ENCODE peak calls at places on chromosomes 16 and 17, in eight cellular contexts. One of them, this sample, is unnamed.

GRCh38 chr17:61817452-61817851 is 45.9 kb downstream of the BRIP1 start:
- DNase-seq in T-helper 17 cell: no peak
- DNase-seq in GM13977: no peak
- DNase-seq in effector memory CD8-positive, alpha-beta T cell: no peak
- DNase-seq in glutamatergic neuron: no peak
- DNase-seq in left ventricle myocardium inferior: no peak
- DNase-seq in fibroblast of the aortic adventitia: no peak
- DNase-seq in globus pallidus: no peak
- DNase-seq in this sample: no peak

GRCh38 chr17:81332118-81332834 is 37.2 kb upstream of the SLC38A10 start:
- DNase-seq in T-helper 17 cell: no peak
- DNase-seq in GM13977: no peak
- DNase-seq in effector memory CD8-positive, alpha-beta T cell: no peak
- DNase-seq in glutamatergic neuron: no peak
- DNase-seq in left ventricle myocardium inferior: no peak
- DNase-seq in fibroblast of the aortic adventitia: no peak
- DNase-seq in globus pallidus: no peak
- DNase-seq in this sample: no peak

GRCh38 chr17:15289285-15290185 is 24.4 kb upstream of the PMP22 start:
- DNase-seq in T-helper 17 cell: no peak
- DNase-seq in GM13977: no peak
- DNase-seq in effector memory CD8-positive, alpha-beta T cell: no peak
- DNase-seq in glutamatergic neuron: no peak
- DNase-seq in left ventricle myocardium inferior: no peak
- DNase-seq in fibroblast of the aortic adventitia: peak; percentile 39
- DNase-seq in globus pallidus: no peak
- DNase-seq in this sample: no peak

GRCh38 chr17:45050680-45051059 is 762 bp downstream of the DCAKD start:
- DNase-seq in T-helper 17 cell: peak; percentile 13
- DNase-seq in GM13977: no peak
- DNase-seq in effector memory CD8-positive, alpha-beta T cell: peak; percentile 20
- DNase-seq in glutamatergic neuron: no peak
- DNase-seq in left ventricle myocardium inferior: no peak
- DNase-seq in fibroblast of the aortic adventitia: no peak
- DNase-seq in globus pallidus: no peak
- DNase-seq in this sample: no peak

GRCh38 chr16:49748322-49748721 is 107.6 kb downstream of the ZNF423 start:
- DNase-seq in T-helper 17 cell: no peak
- DNase-seq in GM13977: no peak
- DNase-seq in effector memory CD8-positive, alpha-beta T cell: no peak
- DNase-seq in glutamatergic neuron: no peak
- DNase-seq in left ventricle myocardium inferior: no peak
- DNase-seq in fibroblast of the aortic adventitia: peak; percentile 53
- DNase-seq in globus pallidus: no peak
- DNase-seq in this sample: peak; percentile 67

GRCh38 chr16:30356401-30357084 is 1.4 kb upstream of the CD2BP2 start:
- DNase-seq in T-helper 17 cell: no peak
- DNase-seq in GM13977: no peak
- DNase-seq in effector memory CD8-positive, alpha-beta T cell: no peak
- DNase-seq in glutamatergic neuron: no peak
- DNase-seq in left ventricle myocardium inferior: no peak
- DNase-seq in fibroblast of the aortic adventitia: no peak
- DNase-seq in globus pallidus: peak; percentile 61
- DNase-seq in this sample: no peak

GRCh38 chr16:31696968-31697743 is 169.5 kb downstream of the AHSP start:
- DNase-seq in T-helper 17 cell: no peak
- DNase-seq in GM13977: no peak
- DNase-seq in effector memory CD8-positive, alpha-beta T cell: no peak
- DNase-seq in glutamatergic neuron: no peak
- DNase-seq in left ventricle myocardium inferior: no peak
- DNase-seq in fibroblast of the aortic adventitia: peak; percentile 40
- DNase-seq in globus pallidus: no peak
- DNase-seq in this sample: no peak

GRCh38 chr17:30413109-30413508 is 34.4 kb downstream of the CPD start:
- DNase-seq in T-helper 17 cell: no peak
- DNase-seq in GM13977: no peak
- DNase-seq in effector memory CD8-positive, alpha-beta T cell: no peak
- DNase-seq in glutamatergic neuron: no peak
- DNase-seq in left ventricle myocardium inferior: no peak
- DNase-seq in fibroblast of the aortic adventitia: no peak
- DNase-seq in globus pallidus: no peak
- DNase-seq in this sample: no peak

GRCh38 chr17:38507436-38507835 is 79.2 kb downstream of the ARHGAP23 start:
- DNase-seq in T-helper 17 cell: no peak
- DNase-seq in GM13977: no peak
- DNase-seq in effector memory CD8-positive, alpha-beta T cell: no peak
- DNase-seq in glutamatergic neuron: no peak
- DNase-seq in left ventricle myocardium inferior: no peak
- DNase-seq in fibroblast of the aortic adventitia: no peak
- DNase-seq in globus pallidus: no peak
- DNase-seq in this sample: no peak